ENCODE peak calls at places on chromosomes 13 and 19, in six cellular contexts. One of them, this sample, is unnamed.

GRCh38 chr13:23504188-23504587 is 66.0 kb upstream of the TNFRSF19 start:
- DNase-seq in H1: no peak
- DNase-seq in neuronal stem cell: no peak
- DNase-seq in IMR-90: peak; percentile 19
- DNase-seq in H9: no peak
- DNase-seq in mesenchymal stem cell: no peak
- DNase-seq in this sample: no peak

GRCh38 chr13:112702983-112703379 is 13.1 kb downstream of the ATP11A start:
- DNase-seq in H1: no peak
- DNase-seq in neuronal stem cell: no peak
- DNase-seq in IMR-90: no peak
- DNase-seq in H9: no peak
- DNase-seq in mesenchymal stem cell: peak; percentile 45
- DNase-seq in this sample: no peak

GRCh38 chr13:33262069-33262487 is 23.5 kb downstream of the STARD13 start:
- DNase-seq in H1: no peak
- DNase-seq in neuronal stem cell: no peak
- DNase-seq in IMR-90: peak; percentile 70
- DNase-seq in H9: peak; percentile 66
- DNase-seq in mesenchymal stem cell: no peak
- DNase-seq in this sample: no peak

GRCh38 chr19:56712609-56713008 is 41.1 kb upstream of the ZNF835 start:
- DNase-seq in H1: no peak
- DNase-seq in neuronal stem cell: peak; percentile 42
- DNase-seq in IMR-90: no peak
- DNase-seq in H9: no peak
- DNase-seq in mesenchymal stem cell: no peak
- DNase-seq in this sample: no peak

GRCh38 chr19:40626918-40627317 is 25.7 kb downstream of the LTBP4 start:
- DNase-seq in H1: no peak
- DNase-seq in neuronal stem cell: no peak
- DNase-seq in IMR-90: no peak
- DNase-seq in H9: no peak
- DNase-seq in mesenchymal stem cell: no peak
- DNase-seq in this sample: no peak

GRCh38 chr19:52028780-52029123 is 573 bp upstream of the ZNF614 start:
- DNase-seq in H1: no peak
- DNase-seq in neuronal stem cell: no peak
- DNase-seq in IMR-90: no peak
- DNase-seq in H9: no peak
- DNase-seq in mesenchymal stem cell: no peak
- DNase-seq in this sample: no peak

GRCh38 chr19:6030214-6030507 is 52.2 kb upstream of the RANBP3 start:
- DNase-seq in H1: no peak
- DNase-seq in neuronal stem cell: no peak
- DNase-seq in IMR-90: peak; percentile 79
- DNase-seq in H9: no peak
- DNase-seq in mesenchymal stem cell: peak; percentile 85
- DNase-seq in this sample: peak; percentile 69

GRCh38 chr13:97261254-97262015 is 39.3 kb downstream of the MBNL2 start:
- DNase-seq in H1: no peak
- DNase-seq in neuronal stem cell: no peak
- DNase-seq in IMR-90: no peak
- DNase-seq in H9: no peak
- DNase-seq in mesenchymal stem cell: no peak
- DNase-seq in this sample: no peak

GRCh38 chr19:46637224-46637623 is 1.2 kb upstream of the GNG8 start:
- DNase-seq in H1: no peak
- DNase-seq in neuronal stem cell: no peak
- DNase-seq in IMR-90: no peak
- DNase-seq in H9: no peak
- DNase-seq in mesenchymal stem cell: no peak
- DNase-seq in this sample: no peak

GRCh38 chr19:13825489-13826475 is 30.5 kb downstream of the ZSWIM4 start:
- DNase-seq in H1: no peak
- DNase-seq in neuronal stem cell: no peak
- DNase-seq in IMR-90: no peak
- DNase-seq in H9: peak; percentile 93
- DNase-seq in mesenchymal stem cell: peak; percentile 77
- DNase-seq in this sample: no peak

GRCh38 chr13:95603887-95604533 is 40.5 kb downstream of the DZIP1 start:
- DNase-seq in H1: no peak
- DNase-seq in neuronal stem cell: no peak
- DNase-seq in IMR-90: no peak
- DNase-seq in H9: no peak
- DNase-seq in mesenchymal stem cell: no peak
- DNase-seq in this sample: no peak

GRCh38 chr19:6362351-6362801 is 1.0 kb downstream of the CLPP start:
- DNase-seq in H1: no peak
- DNase-seq in neuronal stem cell: no peak
- DNase-seq in IMR-90: no peak
- DNase-seq in H9: no peak
- DNase-seq in mesenchymal stem cell: peak; percentile 12
- DNase-seq in this sample: no peak

GRCh38 chr19:47232422-47233211 is 1.6 kb upstream of the BBC3 start:
- DNase-seq in H1: no peak
- DNase-seq in neuronal stem cell: no peak
- DNase-seq in IMR-90: peak; percentile 82
- DNase-seq in H9: no peak
- DNase-seq in mesenchymal stem cell: peak; percentile 95
- DNase-seq in this sample: peak; percentile 76

GRCh38 chr13:35789335-35790166 is 313.1 kb upstream of the MAB21L1 start:
- DNase-seq in H1: no peak
- DNase-seq in neuronal stem cell: peak; percentile 40
- DNase-seq in IMR-90: peak; percentile 61
- DNase-seq in H9: no peak
- DNase-seq in mesenchymal stem cell: peak; percentile 18
- DNase-seq in this sample: no peak

GRCh38 chr13:113020323-113021080 is 51.5 kb downstream of the MCF2L start:
- DNase-seq in H1: no peak
- DNase-seq in neuronal stem cell: no peak
- DNase-seq in IMR-90: no peak
- DNase-seq in H9: no peak
- DNase-seq in mesenchymal stem cell: no peak
- DNase-seq in this sample: no peak

GRCh38 chr13:71515639-71516038 is 351.4 kb downstream of the DACH1 start:
- DNase-seq in H1: no peak
- DNase-seq in neuronal stem cell: no peak
- DNase-seq in IMR-90: no peak
- DNase-seq in H9: no peak
- DNase-seq in mesenchymal stem cell: no peak
- DNase-seq in this sample: no peak

GRCh38 chr13:94667190-94667589 is 45.2 kb downstream of the SOX21 start:
- DNase-seq in H1: no peak
- DNase-seq in neuronal stem cell: no peak
- DNase-seq in IMR-90: no peak
- DNase-seq in H9: no peak
- DNase-seq in mesenchymal stem cell: no peak
- DNase-seq in this sample: no peak

GRCh38 chr13:50124536-50125305 is 109.5 kb downstream of the KCNRG start:
- DNase-seq in H1: no peak
- DNase-seq in neuronal stem cell: peak; percentile 78
- DNase-seq in IMR-90: peak; percentile 56
- DNase-seq in H9: peak; percentile 69
- DNase-seq in mesenchymal stem cell: peak; percentile 84
- DNase-seq in this sample: peak; percentile 57

GRCh38 chr13:99357149-99357596 is 50.0 kb upstream of the GPR183 start:
- DNase-seq in H1: no peak
- DNase-seq in neuronal stem cell: no peak
- DNase-seq in IMR-90: peak; percentile 91
- DNase-seq in H9: no peak
- DNase-seq in mesenchymal stem cell: peak; percentile 92
- DNase-seq in this sample: peak; percentile 61

GRCh38 chr19:39506944-39507714 is 7.8 kb upstream of the SELENOV start:
- DNase-seq in H1: peak; percentile 47
- DNase-seq in neuronal stem cell: peak; percentile 71
- DNase-seq in IMR-90: peak; percentile 67
- DNase-seq in H9: peak; percentile 82
- DNase-seq in mesenchymal stem cell: peak; percentile 63
- DNase-seq in this sample: peak; percentile 35

GRCh38 chr13:28805193-28805819 is 14.8 kb upstream of the MTUS2 start:
- DNase-seq in H1: no peak
- DNase-seq in neuronal stem cell: no peak
- DNase-seq in IMR-90: no peak
- DNase-seq in H9: peak; percentile 65
- DNase-seq in mesenchymal stem cell: no peak
- DNase-seq in this sample: peak; percentile 57

GRCh38 chr13:49319555-49320350 is 72.0 kb downstream of the CDADC1 start:
- DNase-seq in H1: no peak
- DNase-seq in neuronal stem cell: no peak
- DNase-seq in IMR-90: peak; percentile 74
- DNase-seq in H9: no peak
- DNase-seq in mesenchymal stem cell: peak; percentile 74
- DNase-seq in this sample: no peak

GRCh38 chr19:40217921-40218890 is at the start of gene TTC9B:
- DNase-seq in H1: peak; percentile 46
- DNase-seq in neuronal stem cell: peak; percentile 67
- DNase-seq in IMR-90: no peak
- DNase-seq in H9: peak; percentile 81
- DNase-seq in mesenchymal stem cell: peak; percentile 23
- DNase-seq in this sample: peak; percentile 24

GRCh38 chr19:40453151-40453735 is 9.1 kb upstream of the SERTAD3 start:
- DNase-seq in H1: no peak
- DNase-seq in neuronal stem cell: no peak
- DNase-seq in IMR-90: no peak
- DNase-seq in H9: no peak
- DNase-seq in mesenchymal stem cell: no peak
- DNase-seq in this sample: no peak

GRCh38 chr13:49220856-49221614 is 897 bp downstream of the MLNR start:
- DNase-seq in H1: no peak
- DNase-seq in neuronal stem cell: no peak
- DNase-seq in IMR-90: peak; percentile 12
- DNase-seq in H9: peak; percentile 41
- DNase-seq in mesenchymal stem cell: no peak
- DNase-seq in this sample: no peak

DNA sequence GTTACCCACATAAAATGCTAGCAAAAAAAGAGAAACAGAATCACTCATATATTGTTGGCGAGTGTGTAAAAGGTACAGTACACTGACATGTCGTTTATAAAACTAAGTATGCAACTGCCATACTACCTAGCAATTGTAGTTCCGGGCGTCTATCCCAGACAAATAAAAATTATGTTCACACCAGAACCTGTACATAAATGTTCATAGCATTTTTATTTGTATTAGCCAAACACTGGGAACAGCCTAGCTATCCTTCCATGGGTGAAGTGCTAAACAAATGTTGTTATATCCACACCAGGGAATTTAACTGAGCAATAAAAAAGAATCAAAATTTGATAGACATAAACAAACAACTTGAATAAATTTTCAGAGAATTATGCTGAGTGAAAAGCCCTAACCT is 28.9 kb upstream of the POSTN start:
- DNase-seq in H1: no peak
- DNase-seq in neuronal stem cell: no peak
- DNase-seq in IMR-90: no peak
- DNase-seq in H9: no peak
- DNase-seq in mesenchymal stem cell: no peak
- DNase-seq in this sample: no peak
- H4K91ac ChIP-seq in H1: no peak overlapping the region
- H4K91ac ChIP-seq in neuronal stem cell: no peak overlapping the region
- H4K91ac ChIP-seq in IMR-90: no peak overlapping the region
- H4K91ac ChIP-seq in H9: no peak overlapping the region
- H4K91ac ChIP-seq in mesenchymal stem cell: no peak overlapping the region
- H4K91ac ChIP-seq in this sample: no peak overlapping the region

GRCh38 chr13:22061371-22061805 is 390.5 kb downstream of the FGF9 start:
- DNase-seq in H1: no peak
- DNase-seq in neuronal stem cell: no peak
- DNase-seq in IMR-90: no peak
- DNase-seq in H9: peak; percentile 38
- DNase-seq in mesenchymal stem cell: no peak
- DNase-seq in this sample: peak; percentile 49

GRCh38 chr13:22063416-22064124 is 392.7 kb downstream of the FGF9 start:
- DNase-seq in H1: no peak
- DNase-seq in neuronal stem cell: no peak
- DNase-seq in IMR-90: no peak
- DNase-seq in H9: no peak
- DNase-seq in mesenchymal stem cell: no peak
- DNase-seq in this sample: no peak

GRCh38 chr13:22062478-22063205 is 391.8 kb downstream of the FGF9 start:
- DNase-seq in H1: no peak
- DNase-seq in neuronal stem cell: no peak
- DNase-seq in IMR-90: peak; percentile 63
- DNase-seq in H9: no peak
- DNase-seq in mesenchymal stem cell: no peak
- DNase-seq in this sample: no peak

GRCh38 chr13:22061806-22062391 is 391.0 kb downstream of the FGF9 start:
- DNase-seq in H1: no peak
- DNase-seq in neuronal stem cell: no peak
- DNase-seq in IMR-90: no peak
- DNase-seq in H9: no peak
- DNase-seq in mesenchymal stem cell: no peak
- DNase-seq in this sample: no peak

GRCh38 chr13:22064854-22065646 is 394.2 kb downstream of the FGF9 start:
- DNase-seq in H1: no peak
- DNase-seq in neuronal stem cell: peak; percentile 31
- DNase-seq in IMR-90: no peak
- DNase-seq in H9: no peak
- DNase-seq in mesenchymal stem cell: no peak
- DNase-seq in this sample: no peak
- H2AK5ac ChIP-seq in H1: peak overlapping the region; percentile 70
- H2AK5ac ChIP-seq in neuronal stem cell: no peak overlapping the region
- H2AK5ac ChIP-seq in IMR-90: no peak overlapping the region
- H2AK5ac ChIP-seq in H9: no peak overlapping the region
- H2AK5ac ChIP-seq in mesenchymal stem cell: no peak overlapping the region
- H2AK5ac ChIP-seq in this sample: no peak overlapping the region

GRCh38 chr13:111650626-111651025 is 330.2 kb downstream of the TEX29 start:
- DNase-seq in H1: no peak
- DNase-seq in neuronal stem cell: no peak
- DNase-seq in IMR-90: no peak
- DNase-seq in H9: peak; percentile 2
- DNase-seq in mesenchymal stem cell: no peak
- DNase-seq in this sample: no peak
- H4K91ac ChIP-seq in H1: no peak overlapping the region
- H4K91ac ChIP-seq in neuronal stem cell: no peak overlapping the region
- H4K91ac ChIP-seq in IMR-90: no peak overlapping the region
- H4K91ac ChIP-seq in H9: no peak overlapping the region
- H4K91ac ChIP-seq in mesenchymal stem cell: no peak overlapping the region
- H4K91ac ChIP-seq in this sample: no peak overlapping the region

DNA sequence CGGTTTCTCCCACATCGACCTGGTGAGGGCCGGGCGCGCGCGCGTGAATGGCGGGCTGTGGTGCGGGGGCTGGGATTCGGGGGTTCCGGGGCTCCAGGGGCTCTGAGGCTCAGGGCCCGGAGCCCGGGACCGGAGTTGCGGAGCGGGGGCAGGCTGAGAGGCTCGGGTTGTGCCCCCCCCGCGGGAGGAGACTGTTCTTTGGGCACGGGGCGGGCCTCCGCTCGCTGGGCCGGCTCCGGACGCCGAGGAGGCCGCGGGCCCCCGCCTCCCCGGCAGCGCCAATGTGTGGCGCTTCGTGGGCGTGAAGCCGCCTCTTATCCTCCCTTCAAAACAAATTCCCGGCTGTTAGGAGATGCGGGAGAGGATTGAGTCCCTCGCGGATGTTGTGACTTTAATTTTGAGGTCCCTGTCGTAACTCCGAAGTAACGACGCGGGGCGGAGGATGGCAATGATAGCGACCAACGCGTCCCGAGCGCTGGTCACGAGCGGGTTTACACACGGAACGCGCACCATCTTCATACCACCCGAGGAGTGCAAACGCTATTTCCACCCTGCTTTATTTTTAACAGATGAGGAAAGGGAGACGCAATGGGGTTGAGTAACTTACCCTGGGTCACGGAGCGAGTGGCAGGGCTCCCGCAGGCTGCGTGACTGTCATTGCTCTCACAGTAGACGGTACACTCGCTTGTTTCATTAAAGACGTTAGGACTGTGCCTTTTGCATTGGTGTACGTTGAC is 536 bp downstream of the UBA2 start:
- DNase-seq in H1: no peak
- DNase-seq in neuronal stem cell: peak; percentile 15
- DNase-seq in IMR-90: peak; percentile 17
- DNase-seq in H9: no peak
- DNase-seq in mesenchymal stem cell: peak; percentile 64
- DNase-seq in this sample: peak; percentile 42
- H2AK5ac ChIP-seq in H1: peak overlapping the region; percentile 26
- H2AK5ac ChIP-seq in neuronal stem cell: peak overlapping the region; percentile 88
- H2AK5ac ChIP-seq in IMR-90: peak overlapping the region; percentile 94
- H2AK5ac ChIP-seq in H9: no peak overlapping the region
- H2AK5ac ChIP-seq in mesenchymal stem cell: no peak overlapping the region
- H2AK5ac ChIP-seq in this sample: peak overlapping the region; percentile 18

This sample was measured in trophoblast cell.